ENCODE peak calls at places on chromosomes 2 and 18, in four cellular contexts. Z is HCT116, J is upper lobe of right lung, L is tibial artery. N is an unnamed sample. For H3K4me1 and H3K27me3, the result is how much of the 10 kb centered on the place peaks cover.

GRCh38 chr18:36706313-36706881 is 122.4 kb downstream of the TPGS2 start:
- DNase-seq in Z (no peak), J (no peak), L (no peak), N (no peak)

GRCh38 chr2:7427293-7428060 is 510.3 kb downstream of the RNF144A start:
- DNase-seq in Z (peak), J (no peak), L (no peak), N (no peak)

GRCh38 chr2:109487237-109487869 is 126.4 kb downstream of the SEPTIN10 start:
- DNase-seq in Z (no peak), J (no peak), L (no peak), N (no peak)

GRCh38 chr2:56314809-56315208 is 131.0 kb downstream of the CCDC85A start:
- DNase-seq in Z (no peak), J (no peak), L (no peak), N (no peak)

GRCh38 chr2:132274000-132274399 is 112.2 kb upstream of the ANKRD30BL start:
- DNase-seq in Z (no peak), J (no peak), L (no peak), N (no peak)

GRCh38 chr2:101518470-101519172 is 43.7 kb upstream of the RFX8 start:
- DNase-seq in Z (peak), J (no peak), L (no peak), N (peak)

GRCh38 chr2:55490554-55490953 is 29.0 kb upstream of the CFAP36 start:
- DNase-seq in Z (no peak), J (no peak), L (peak), N (peak)

GRCh38 chr2:231648579-231649174 is 56.0 kb downstream of the TEX44 start:
- DNase-seq in Z (peak), J (peak), L (peak), N (peak)

GRCh38 chr2:237351796-237352195 is 62.2 kb downstream of the COL6A3 start:
- DNase-seq in Z (no peak), J (no peak), L (no peak), N (no peak)

GRCh38 chr18:56899660-56900059 is 247.2 kb upstream of the BOD1L2 start:
- DNase-seq in Z (no peak), J (no peak), L (no peak), N (no peak)

DNA sequence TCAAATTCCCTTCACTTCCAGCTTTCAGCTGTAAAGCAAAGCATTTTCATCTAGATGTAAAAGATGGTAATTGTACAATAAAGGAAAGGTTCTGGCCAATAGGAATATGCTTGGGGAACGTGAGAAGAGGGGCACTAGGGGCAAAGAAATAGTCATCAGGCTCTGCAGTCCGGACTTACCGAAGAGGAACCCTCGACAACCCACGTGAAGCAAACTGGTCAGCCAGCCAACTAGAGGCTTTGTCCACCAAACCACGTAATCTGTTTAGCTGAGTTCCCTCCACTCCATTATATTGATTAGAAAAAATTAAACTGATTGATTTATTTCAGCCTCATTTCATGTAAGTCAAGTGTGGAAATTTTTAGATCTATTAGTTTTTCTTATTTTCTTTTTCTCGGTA is 300.4 kb upstream of the FANCL start:
- DNase-seq in Z (no peak), J (no peak), L (no peak), N (no peak)
- H3K27ac ChIP-seq in Z (no peak), J (no peak), L (no peak), N (no peak)

DNA sequence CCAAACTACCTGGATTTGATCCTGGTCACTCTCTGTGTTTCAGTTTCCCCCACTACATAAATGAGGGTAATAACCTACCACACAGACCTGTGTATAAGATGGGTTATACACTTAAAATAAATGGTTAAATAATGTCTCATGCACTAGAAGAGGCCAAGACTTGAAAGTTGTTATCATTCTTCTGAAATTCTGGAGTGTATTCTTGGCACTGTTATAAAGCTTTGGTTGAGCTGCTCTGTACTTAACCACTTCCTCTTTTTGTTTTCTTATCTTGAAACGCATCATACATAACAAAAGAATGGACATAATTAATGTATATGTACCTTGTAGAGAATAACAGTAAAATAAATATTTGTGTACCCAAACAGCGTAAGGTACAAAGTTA is 281.0 kb downstream of the AFF3 start:
- DNase-seq in Z (no peak), J (no peak), L (no peak), N (no peak)
- H3K4me1 ChIP-seq in Z (under half), J (under half), L (under half), N (under half)

GRCh38 chr2:12883911-12884310 is 167.2 kb downstream of the TRIB2 start:
- DNase-seq in Z (no peak), J (no peak), L (no peak), N (no peak)
- H3K27me3 ChIP-seq in Z (under half), J (under half), L (under half), N (under half)

DNA sequence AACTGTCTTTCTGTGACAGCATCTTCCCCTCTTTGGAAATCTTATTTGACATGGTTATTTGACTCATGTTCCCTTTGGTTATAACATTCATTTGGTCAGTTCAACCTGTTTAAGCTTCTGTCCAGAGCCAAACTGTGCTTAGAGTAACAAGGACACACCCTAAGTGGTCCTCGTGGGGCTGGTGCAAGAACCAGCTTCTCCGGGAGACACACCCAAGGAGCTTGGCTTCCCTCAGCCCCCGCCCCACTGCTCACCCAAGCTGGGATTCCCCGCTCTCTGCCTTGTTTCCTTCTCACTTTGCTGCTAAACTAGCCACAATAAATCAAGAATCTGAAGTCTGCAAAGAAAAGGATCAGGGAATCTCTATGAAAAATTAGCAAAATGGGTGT is 1.4 kb downstream of the SCYGR3 start:
- DNase-seq in Z (no peak), J (no peak), L (no peak), N (no peak)
- H3K27ac ChIP-seq in Z (no peak), J (no peak), L (no peak), N (no peak)

GRCh38 chr2:120932472-120932871 is 196.8 kb downstream of the GLI2 start:
- DNase-seq in Z (no peak), J (no peak), L (no peak), N (no peak)
- H3K4me1 ChIP-seq in Z (under half), J (under half), L (under half), N (under half)

GRCh38 chr2:47346-48218 is 1.3 kb upstream of the FAM110C start:
- DNase-seq in Z (no peak), J (no peak), L (no peak), N (no peak)

GRCh38 chr2:44748-45341 is 1.5 kb downstream of the FAM110C start:
- DNase-seq in Z (no peak), J (no peak), L (no peak), N (no peak)

GRCh38 chr2:45342-46130 is 769 bp downstream of the FAM110C start:
- DNase-seq in Z (no peak), J (peak), L (no peak), N (no peak)

GRCh38 chr2:46471-47345 is at the start of gene FAM110C:
- DNase-seq in Z (no peak), J (peak), L (peak), N (no peak)

GRCh38 chr2:46131-46470 is 204 bp downstream of the FAM110C start:
- DNase-seq in Z (no peak), J (peak), L (no peak), N (no peak)
- H3K27me3 ChIP-seq in Z (under half), J (under half), L (under half), N (under half)

DNA sequence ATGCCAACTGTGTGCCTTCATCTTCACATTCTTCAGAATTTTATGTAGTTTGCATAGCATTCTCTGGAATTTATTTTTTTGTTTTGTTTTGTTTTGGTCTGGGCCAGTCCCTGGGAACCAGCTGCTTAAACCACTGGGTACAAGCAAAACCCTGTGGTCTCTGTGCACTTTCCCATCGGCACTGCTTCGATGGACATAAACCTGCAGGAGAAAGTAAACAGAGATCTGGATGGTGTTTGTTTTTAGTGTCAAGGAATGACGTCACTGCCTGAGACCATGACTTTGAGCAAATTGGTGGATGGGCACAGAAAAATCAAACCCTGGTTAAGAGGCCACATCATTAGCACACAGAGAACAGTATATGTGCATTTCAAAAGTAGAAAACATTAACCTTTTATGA is 64.7 kb upstream of the RASGRP3 start:
- DNase-seq in Z (no peak), J (no peak), L (no peak), N (no peak)
- H3K27ac ChIP-seq in Z (no peak), J (no peak), L (peak), N (no peak)

GRCh38 chr2:63851912-63852311 is 10.2 kb downstream of the UGP2 start:
- DNase-seq in Z (no peak), J (no peak), L (no peak), N (no peak)

GRCh38 chr2:63849381-63850203 is 7.9 kb downstream of the UGP2 start:
- DNase-seq in Z (no peak), J (no peak), L (no peak), N (no peak)

GRCh38 chr2:63850650-63851049 is 9.0 kb downstream of the UGP2 start:
- DNase-seq in Z (no peak), J (no peak), L (no peak), N (no peak)

GRCh38 chr2:63853527-63854310 is 12.0 kb downstream of the UGP2 start:
- DNase-seq in Z (no peak), J (no peak), L (no peak), N (no peak)

DNA sequence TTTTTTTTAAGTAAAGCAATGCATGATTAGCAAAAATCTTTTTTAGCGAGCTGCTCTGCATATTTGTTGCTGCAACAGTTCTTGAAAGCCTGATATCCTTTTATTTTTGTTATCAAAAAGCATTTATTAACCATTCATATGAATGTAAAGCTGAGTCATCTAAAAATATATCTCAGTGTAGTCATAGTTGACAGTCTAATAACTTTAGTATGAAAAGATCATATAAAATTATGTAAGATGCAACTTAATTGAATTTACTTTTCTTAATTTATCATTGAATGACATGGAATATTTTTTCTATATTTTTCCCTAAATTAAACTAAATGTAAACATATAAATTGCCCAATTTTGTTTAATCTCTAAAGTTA is 8.5 kb downstream of the UGP2 start:
- DNase-seq in Z (no peak), J (no peak), L (no peak), N (no peak)
- H3K4me1 ChIP-seq in Z (under half), J (half or more), L (under half), N (half or more)

GRCh38 chr18:48393776-48394175 is 15.4 kb downstream of the ZBTB7C start:
- DNase-seq in Z (no peak), J (no peak), L (peak), N (no peak)

GRCh38 chr18:48396561-48396960 is 12.6 kb downstream of the ZBTB7C start:
- DNase-seq in Z (no peak), J (no peak), L (no peak), N (no peak)

GRCh38 chr18:48398074-48398473 is 11.1 kb downstream of the ZBTB7C start:
- DNase-seq in Z (no peak), J (no peak), L (no peak), N (no peak)

GRCh38 chr18:48393170-48393569 is 16.0 kb downstream of the ZBTB7C start:
- DNase-seq in Z (no peak), J (no peak), L (no peak), N (no peak)

GRCh38 chr18:48395646-48396045 is 13.5 kb downstream of the ZBTB7C start:
- DNase-seq in Z (no peak), J (no peak), L (no peak), N (no peak)
- H3K27me3 ChIP-seq in Z (under half), J (under half), L (under half), N (under half)